ENCODE peak calls at places on chromosomes 4 and X, in six cellular contexts. F is heart left ventricle, K is GM23338, W is HCT116, O is astrocyte of the spinal cord, L is pancreas. M is an unnamed sample.
A peak's percentile ranks its signal among the peaks of the same experiment; 100 is the strongest.

GRCh38 chr4:2364654-2365053 is 53.8 kb downstream of the ZFYVE28 start:
- DNase-seq in L (peak; percentile 49), K (no peak), O (peak; percentile 13), F (peak; percentile 43), W (no peak), M (no peak)

GRCh38 chr4:166594326-166594946 is 639.9 kb downstream of the SPOCK3 start:
- DNase-seq in K (peak; percentile 85), L (peak; percentile 19), F (no peak), W (peak; percentile 50), O (peak; percentile 64), M (peak; percentile 6)

GRCh38 chr4:186149872-186150271 is 41.5 kb upstream of the CYP4V2 start:
- DNase-seq in W (no peak), F (peak; percentile 60), K (peak; percentile 80), L (peak; percentile 73), O (peak; percentile 12), M (no peak)

GRCh38 chr4:58807843-58808605 is 1697.8 kb upstream of the IGFBP7 start:
- DNase-seq in L (no peak), W (no peak), K (no peak), O (no peak), F (no peak), M (no peak)

GRCh38 chr4:92305148-92305877 is 1.5 kb downstream of the GRID2 start:
- DNase-seq in W (peak; percentile 22), K (peak; percentile 95), O (peak; percentile 73), F (peak; percentile 22), L (peak; percentile 33), M (no peak)

GRCh38 chr4:4472344-4472958 is 69.4 kb downstream of the STX18 start:
- DNase-seq in K (no peak), L (no peak), F (no peak), W (no peak), O (no peak), M (no peak)

GRCh38 chr4:8225290-8225625 is 26.2 kb downstream of the SH3TC1 start:
- DNase-seq in F (no peak), L (peak; percentile 20), W (no peak), O (no peak), K (no peak), M (no peak)

GRCh38 chrX:389021-389441 is 2.3 kb upstream of the PPP2R3B start:
- DNase-seq in L (no peak), F (no peak), W (no peak), O (peak; percentile 2), K (no peak), M (no peak)

DNA sequence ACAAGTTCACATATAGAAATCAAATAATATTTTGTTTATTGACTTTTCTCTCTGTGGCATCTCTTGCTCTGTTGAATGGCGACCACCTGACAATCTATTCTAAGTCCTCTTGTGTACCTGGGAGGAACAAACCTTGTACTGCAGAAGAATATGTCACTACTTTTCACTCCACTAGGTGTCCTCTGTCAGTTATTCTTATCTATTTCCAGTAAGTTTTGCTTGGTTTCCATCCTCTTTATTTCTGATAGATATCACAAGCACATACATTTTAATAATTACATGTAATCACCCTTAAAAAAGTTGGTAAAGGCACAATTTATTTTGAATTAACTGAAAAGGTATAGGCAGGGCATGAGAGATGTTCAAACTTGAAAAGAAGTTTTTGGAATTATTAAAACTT is 238.4 kb downstream of the SNCA start:
- DNase-seq in F (no peak), O (peak; percentile 33), L (no peak), W (peak; percentile 26), K (peak; percentile 53), M (no peak)
- TF ChIP-seq CTCF in F (no peak), O (peak; percentile 34), L (no peak), W (peak; percentile 38), K (peak; percentile 54), M (no peak)

GRCh38 chr4:153346563-153346962 is 2.1 kb downstream of the MND1 start:
- DNase-seq in K (peak; percentile 60), F (no peak), O (no peak), L (no peak), W (no peak), M (no peak)
- H3K4me3 ChIP-seq in K (peak overlapping the region; percentile 65), F (no peak overlapping the region), O (no peak overlapping the region), L (no peak overlapping the region), W (no peak overlapping the region), M (peak overlapping the region; percentile 84)

GRCh38 chrX:124863303-124863702 is 456.4 kb upstream of the TEX13C start:
- DNase-seq in L (no peak), O (no peak), W (no peak), F (no peak), K (peak; percentile 56), M (no peak)
- TF ChIP-seq CTCF in L (no peak), O (no peak), W (no peak), F (no peak), K (peak; percentile 51), M (no peak)

GRCh38 chrX:47572773-47573333 is 9.4 kb upstream of the TIMP1 start:
- DNase-seq in F (no peak), W (no peak), O (no peak), L (no peak), K (no peak), M (no peak)

GRCh38 chrX:47576021-47576898 is 6.0 kb upstream of the TIMP1 start:
- DNase-seq in W (no peak), O (no peak), F (no peak), L (no peak), K (no peak), M (no peak)

GRCh38 chrX:47574096-47574553 is 8.1 kb upstream of the TIMP1 start:
- DNase-seq in F (no peak), W (no peak), O (no peak), K (peak; percentile 48), L (no peak), M (no peak)

GRCh38 chrX:47573334-47574095 is 8.7 kb upstream of the TIMP1 start:
- DNase-seq in W (no peak), L (peak; percentile 34), K (peak; percentile 91), F (peak; percentile 71), O (peak; percentile 39), M (no peak)

GRCh38 chrX:47574609-47575325 is 7.5 kb upstream of the TIMP1 start:
- DNase-seq in O (no peak), L (no peak), F (no peak), K (peak; percentile 23), W (no peak), M (no peak)
- H3K4me3 ChIP-seq in O (no peak overlapping the region), L (no peak overlapping the region), F (peak overlapping the region; percentile 51), K (peak overlapping the region; percentile 56), W (no peak overlapping the region), M (no peak overlapping the region)

DNA sequence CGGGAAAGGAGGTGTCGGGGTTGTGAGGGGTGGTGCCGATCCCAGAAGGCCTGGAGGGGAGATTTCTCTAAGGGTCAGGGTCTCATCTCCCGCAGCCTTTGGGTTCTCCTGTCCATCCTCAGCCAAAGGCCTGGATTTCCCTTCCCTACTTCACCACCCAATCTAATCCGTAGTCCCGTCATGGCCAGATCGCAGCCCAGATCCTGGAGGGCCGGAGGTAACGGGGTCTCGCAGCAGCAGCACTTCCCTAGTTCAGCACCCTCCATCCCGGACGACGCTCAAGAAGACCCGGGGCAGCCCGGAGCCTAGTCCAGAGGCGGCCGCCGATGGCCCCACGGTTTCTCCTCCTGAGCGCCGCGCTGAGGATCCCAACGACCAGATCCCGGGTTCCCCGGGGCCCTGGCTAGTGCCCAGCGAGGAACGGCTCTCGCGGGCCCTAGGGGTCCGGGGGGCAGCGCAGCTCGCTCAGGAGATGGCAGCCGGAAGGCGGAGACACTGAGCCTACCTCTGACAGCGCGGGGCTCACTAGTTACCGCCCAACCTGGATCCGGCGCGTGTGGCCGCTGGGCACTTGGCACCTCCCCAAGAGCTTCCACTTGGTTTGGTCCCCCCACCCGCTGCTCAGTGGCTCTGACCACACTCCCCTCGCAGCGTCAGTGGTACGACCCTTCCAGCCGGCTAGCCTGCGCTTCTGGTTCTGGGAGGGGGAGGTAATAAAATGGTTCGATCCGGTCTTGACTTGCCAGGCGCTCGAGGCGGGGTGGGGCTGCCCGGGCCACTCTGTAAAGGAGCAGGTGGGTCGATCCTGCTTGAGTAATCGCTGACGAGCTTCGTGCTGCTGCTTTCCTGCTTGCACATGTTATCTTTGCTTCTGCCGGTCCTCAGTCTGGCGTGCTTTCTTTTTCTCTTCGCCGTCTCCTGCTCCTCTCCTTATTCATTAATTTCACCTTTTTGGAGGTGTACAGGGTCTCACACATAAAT is 3.6 kb downstream of the MAGIX start:
- DNase-seq in F (peak; percentile 84), O (peak; percentile 77), L (peak; percentile 77), K (peak; percentile 92), W (peak; percentile 85), M (no peak)
- TF ChIP-seq CTCF in F (peak; percentile 17), O (peak; percentile 12), L (no peak), K (peak; percentile 48), W (peak; percentile 45), M (peak; percentile 12)

GRCh38 chr4:96305030-96305429 is 465.1 kb downstream of the PDHA2 start:
- DNase-seq in W (no peak), F (no peak), K (no peak), L (no peak), O (no peak), M (no peak)
- H3K4me3 ChIP-seq in W (no peak overlapping the region), F (no peak overlapping the region), K (no peak overlapping the region), L (no peak overlapping the region), O (no peak overlapping the region), M (no peak overlapping the region)